ENCODE peak calls at places on chromosomes 5 and 9, in nine cellular contexts. Y is IMR-90, G is lower lobe of right lung, V is stomach, Q is transverse colon, C is heart right ventricle, Z is mammary epithelial cell, K is fibroblast of lung, X is lung. M is an unnamed sample.

GRCh38 chr5:138869763-138870500 is 5.2 kb downstream of the LRRTM2 start:
- DNase-seq in Y (peak; percentile 51), G (no peak), V (no peak), Q (no peak), C (no peak), Z (peak; percentile 56), K (peak; percentile 20), X (no peak), M (peak; percentile 69)

GRCh38 chr5:33068786-33069185 is 357.7 kb downstream of the NPR3 start:
- DNase-seq in Y (peak; percentile 50), G (no peak), V (no peak), Q (no peak), C (no peak), Z (peak; percentile 93), K (no peak), X (no peak), M (peak; percentile 98)

GRCh38 chr9:121841771-121842611 is 190.6 kb downstream of the DAB2IP start:
- DNase-seq in Y (peak; percentile 73), G (no peak), V (peak; percentile 10), Q (no peak), C (no peak), Z (no peak), K (no peak), X (no peak), M (no peak)

GRCh38 chr9:4594545-4594944 is 67.5 kb upstream of the PLPP6 start:
- DNase-seq in Y (no peak), G (no peak), V (no peak), Q (no peak), C (no peak), Z (no peak), K (no peak), X (no peak), M (no peak)

GRCh38 chr5:80780024-80780423 is 125.2 kb upstream of the DHFR start:
- DNase-seq in Y (no peak), G (no peak), V (no peak), Q (no peak), C (no peak), Z (no peak), K (no peak), X (no peak), M (no peak)

GRCh38 chr5:137040641-137041340 is 458.3 kb downstream of the SPOCK1 start:
- DNase-seq in Y (peak; percentile 24), G (no peak), V (no peak), Q (no peak), C (no peak), Z (no peak), K (no peak), X (no peak), M (peak; percentile 15)

GRCh38 chr5:163041254-163041653 is 396.1 kb upstream of the CCNG1 start:
- DNase-seq in Y (no peak), G (no peak), V (no peak), Q (no peak), C (no peak), Z (no peak), K (no peak), X (no peak), M (no peak)

GRCh38 chr5:14445581-14446290 is 135.9 kb upstream of the OTULINL start:
- DNase-seq in Y (no peak), G (no peak), V (no peak), Q (no peak), C (no peak), Z (peak; percentile 31), K (no peak), X (no peak), M (no peak)

GRCh38 chr9:20280330-20280729 is 342.0 kb downstream of the MLLT3 start:
- DNase-seq in Y (no peak), G (no peak), V (no peak), Q (no peak), C (no peak), Z (no peak), K (no peak), X (no peak), M (no peak)

GRCh38 chr5:177468329-177469058 is 4.9 kb downstream of the DBN1 start:
- DNase-seq in Y (peak; percentile 70), G (no peak), V (no peak), Q (no peak), C (peak; percentile 58), Z (no peak), K (no peak), X (no peak), M (peak; percentile 48)

GRCh38 chr9:114409103-114409780 is 21.5 kb upstream of the AKNA start:
- DNase-seq in Y (peak; percentile 60), G (no peak), V (no peak), Q (no peak), C (no peak), Z (peak; percentile 45), K (no peak), X (no peak), M (peak; percentile 36)

GRCh38 chr5:106097308-106097707 is 1573.4 kb downstream of the EFNA5 start:
- DNase-seq in Y (peak; percentile 66), G (no peak), V (no peak), Q (no peak), C (no peak), Z (no peak), K (peak; percentile 26), X (no peak), M (peak; percentile 82)

GRCh38 chr5:65913519-65913918 is 12.9 kb upstream of the ERBIN start:
- DNase-seq in Y (peak; percentile 9), G (no peak), V (no peak), Q (no peak), C (no peak), Z (no peak), K (peak; percentile 25), X (no peak), M (no peak)

GRCh38 chr9:18124760-18125159 is 349.2 kb upstream of the ADAMTSL1 start:
- DNase-seq in Y (peak; percentile 6), G (no peak), V (no peak), Q (no peak), C (no peak), Z (no peak), K (no peak), X (no peak), M (no peak)

GRCh38 chr5:141186897-141187512 is at the start of gene PCDHB9:
- DNase-seq in Y (peak; percentile 8), G (no peak), V (no peak), Q (no peak), C (no peak), Z (peak; percentile 17), K (peak; percentile 6), X (no peak), M (no peak)

GRCh38 chr9:136259517-136259813 is 13.9 kb upstream of the QSOX2 start:
- DNase-seq in Y (no peak), G (no peak), V (no peak), Q (no peak), C (no peak), Z (no peak), K (no peak), X (no peak), M (no peak)

GRCh38 chr9:98333703-98334582 is 78.5 kb upstream of the TBC1D2 start:
- DNase-seq in Y (peak; percentile 93), G (no peak), V (no peak), Q (no peak), C (no peak), Z (peak; percentile 84), K (peak; percentile 87), X (peak; percentile 19), M (peak; percentile 93)

GRCh38 chr9:70108181-70108580 is 64.5 kb downstream of the MAMDC2 start:
- DNase-seq in Y (no peak), G (no peak), V (no peak), Q (no peak), C (no peak), Z (no peak), K (no peak), X (no peak), M (no peak)

GRCh38 chr9:132099741-132100407 is 20.2 kb upstream of the MED27 start:
- DNase-seq in Y (peak; percentile 6), G (no peak), V (no peak), Q (no peak), C (no peak), Z (peak; percentile 28), K (no peak), X (no peak), M (peak; percentile 32)

GRCh38 chr9:82170079-82170662 is 181.6 kb downstream of the SPATA31D1 start:
- DNase-seq in Y (no peak), G (no peak), V (no peak), Q (no peak), C (no peak), Z (no peak), K (no peak), X (no peak), M (no peak)

GRCh38 chr5:141916522-141916921 is 7.1 kb upstream of the DELE1 start:
- DNase-seq in Y (no peak), G (no peak), V (no peak), Q (no peak), C (no peak), Z (no peak), K (no peak), X (no peak), M (no peak)

GRCh38 chr5:137186759-137187461 is 312.2 kb downstream of the SPOCK1 start:
- DNase-seq in Y (peak; percentile 81), G (no peak), V (no peak), Q (no peak), C (no peak), Z (peak; percentile 55), K (no peak), X (no peak), M (peak; percentile 86)

GRCh38 chr5:23208959-23209431 is 298.4 kb upstream of the PRDM9 start:
- DNase-seq in Y (peak; percentile 23), G (no peak), V (no peak), Q (no peak), C (no peak), Z (peak; percentile 63), K (peak; percentile 79), X (no peak), M (peak; percentile 73)
- TF ChIP-seq CTCF in Y (peak; percentile 37), G (peak; percentile 53), V (peak; percentile 32), Q (peak; percentile 47), C (peak; percentile 45), Z (peak; percentile 83), K (peak; percentile 83), X (no peak), M (peak; percentile 63)

GRCh38 chr9:38227656-38228055 is 158.6 kb upstream of the SHB start:
- DNase-seq in Y (peak; percentile 4), G (no peak), V (no peak), Q (no peak), C (no peak), Z (no peak), K (peak; percentile 5), X (no peak), M (peak; percentile 10)
- H3K27me3 ChIP-seq in Y (peaks cover 47% of the 10 kb centered on the region), G (peaks cover 7% of the 10 kb centered on the region), V (peaks cover 29% of the 10 kb centered on the region), Q (no peaks in the 10 kb centered on the region), C (peaks cover 32% of the 10 kb centered on the region), Z (no peaks in the 10 kb centered on the region), K (peaks cover 8% of the 10 kb centered on the region), X (no peaks in the 10 kb centered on the region), M (no peaks in the 10 kb centered on the region)

GRCh38 chr5:57889558-57889957 is 406.9 kb upstream of the ACTBL2 start:
- DNase-seq in Y (peak; percentile 83), G (no peak), V (no peak), Q (peak; percentile 11), C (no peak), Z (peak; percentile 98), K (peak; percentile 55), X (no peak), M (peak; percentile 98)
- TF ChIP-seq CTCF in Y (no peak), G (peak; percentile 29), V (no peak), Q (no peak), C (peak; percentile 40), Z (peak; percentile 27), K (peak; percentile 22), X (no peak), M (peak; percentile 37)

DNA sequence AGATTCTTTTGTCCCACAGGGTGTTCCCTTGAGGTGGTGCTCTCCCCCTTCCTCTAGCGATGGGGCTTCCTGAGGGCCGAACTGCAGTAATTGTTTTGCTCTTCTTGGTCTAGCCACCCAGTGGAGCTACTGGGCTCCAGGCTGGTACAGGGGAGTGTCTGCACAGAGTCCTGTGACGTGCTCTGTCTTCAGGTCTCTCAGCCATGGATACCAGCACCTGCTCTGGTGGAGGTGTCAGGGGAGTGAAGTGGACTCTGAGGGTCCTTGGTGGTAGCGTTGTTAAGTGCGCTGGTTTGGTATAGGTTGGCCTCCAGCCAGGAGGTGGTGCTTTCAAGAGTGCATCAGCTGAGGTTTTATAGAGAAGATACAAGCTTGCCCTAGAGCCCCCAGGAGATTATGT is 20.4 kb upstream of the CEP72 start:
- DNase-seq in Y (no peak), G (no peak), V (no peak), Q (no peak), C (no peak), Z (no peak), K (no peak), X (no peak), M (no peak)
- H3K27me3 ChIP-seq in Y (peaks cover 39% of the 10 kb centered on the region), G (peaks cover 37% of the 10 kb centered on the region), V (peaks cover 77% of the 10 kb centered on the region), Q (peaks cover 41% of the 10 kb centered on the region), C (peaks cover 48% of the 10 kb centered on the region), Z (peaks cover 2% of the 10 kb centered on the region), K (peaks cover 19% of the 10 kb centered on the region), X (peaks cover 7% of the 10 kb centered on the region), M (peaks cover 3% of the 10 kb centered on the region)